ENCODE peak calls at places on chromosome 9, in ten cellular contexts. F is stimulated activated naive CD4-positive, alpha-beta T cell; H is left ventricle myocardium inferior; W is GDM1; A is activated CD4-positive, alpha-beta T cell treated with anti-CD3 and anti-CD28 coated beads, Interleukin-2, amount 50 U/mL, for 48 hours; C is AG20443; T is foreskin fibroblast; G is AML-193; B is endothelial cell; K is RKO. R is an unnamed sample.

GRCh38 chr9:69502671-69503301 is 169.4 kb downstream of the APBA1 start:
- DNase-seq in F (no peak), H (no peak), W (no peak), A (no peak), C (peak), T (peak), G (no peak), B (no peak), K (no peak), R (no peak)

GRCh38 chr9:98880311-98881015 is 63.2 kb upstream of the COL15A1 start:
- DNase-seq in F (no peak), H (no peak), W (no peak), A (no peak), C (no peak), T (no peak), G (no peak), B (no peak), K (no peak), R (no peak)

GRCh38 chr9:68507098-68507795 is 33.4 kb downstream of the TMEM252 start:
- DNase-seq in F (no peak), H (no peak), W (no peak), A (no peak), C (peak), T (no peak), G (peak), B (no peak), K (peak), R (peak)

GRCh38 chr9:109931623-109932022 is 151.6 kb downstream of the PALM2AKAP2 start:
- DNase-seq in F (no peak), H (no peak), W (no peak), A (no peak), C (no peak), T (no peak), G (no peak), B (no peak), K (no peak), R (no peak)

GRCh38 chr9:125663127-125663526 is 43.9 kb downstream of the MAPKAP1 start:
- DNase-seq in F (no peak), H (no peak), W (peak), A (no peak), C (peak), T (peak), G (peak), B (no peak), K (peak), R (no peak)

GRCh38 chr9:133405508-133406009 is 12.3 kb downstream of the REXO4 start:
- DNase-seq in F (no peak), H (no peak), W (no peak), A (no peak), C (peak), T (no peak), G (no peak), B (no peak), K (peak), R (no peak)

GRCh38 chr9:35748239-35748857 is 680 bp downstream of the GBA2 start:
- DNase-seq in F (peak), H (no peak), W (no peak), A (no peak), C (no peak), T (no peak), G (no peak), B (no peak), K (peak), R (no peak)

GRCh38 chr9:16158063-16158462 is 605.2 kb downstream of the CCDC171 start:
- DNase-seq in F (no peak), H (no peak), W (no peak), A (no peak), C (no peak), T (no peak), G (no peak), B (no peak), K (no peak), R (no peak)

GRCh38 chr9:75063556-75064305 is 24.2 kb downstream of the NMRK1 start:
- DNase-seq in F (no peak), H (no peak), W (no peak), A (no peak), C (no peak), T (peak), G (no peak), B (no peak), K (peak), R (no peak)

GRCh38 chr9:114757984-114758383 is 47.9 kb downstream of the TNFSF15 start:
- DNase-seq in F (no peak), H (no peak), W (no peak), A (no peak), C (no peak), T (no peak), G (no peak), B (no peak), K (no peak), R (no peak)

GRCh38 chr9:25677301-25678146 is 720 bp downstream of the TUSC1 start:
- DNase-seq in F (no peak), H (peak), W (no peak), A (peak), C (peak), T (peak), G (no peak), B (peak), K (peak), R (peak)

GRCh38 chr9:83981126-83981871 is 694 bp downstream of the RMI1 start:
- DNase-seq in F (no peak), H (no peak), W (no peak), A (peak), C (peak), T (no peak), G (peak), B (no peak), K (peak), R (peak)

GRCh38 chr9:81535542-81536241 is 153.7 kb downstream of the TLE1 start:
- DNase-seq in F (no peak), H (no peak), W (no peak), A (no peak), C (no peak), T (no peak), G (no peak), B (no peak), K (no peak), R (no peak)

GRCh38 chr9:133735415-133735775 is 2.8 kb downstream of the SARDH start:
- DNase-seq in F (no peak), H (no peak), W (no peak), A (no peak), C (no peak), T (no peak), G (no peak), B (no peak), K (no peak), R (no peak)

GRCh38 chr9:27337833-27338526 is 41.0 kb upstream of the EQTN start:
- DNase-seq in F (no peak), H (no peak), W (no peak), A (no peak), C (no peak), T (no peak), G (no peak), B (no peak), K (no peak), R (no peak)

GRCh38 chr9:83972286-83972685 is 7.7 kb downstream of the HNRNPK start:
- DNase-seq in F (no peak), H (no peak), W (no peak), A (no peak), C (no peak), T (no peak), G (peak), B (no peak), K (no peak), R (no peak)

GRCh38 chr9:2180704-2181103 is 165.6 kb downstream of the SMARCA2 start:
- DNase-seq in F (no peak), H (no peak), W (no peak), A (no peak), C (no peak), T (no peak), G (no peak), B (no peak), K (no peak), R (no peak)

GRCh38 chr9:131817627-131818026 is 77.8 kb upstream of the RAPGEF1 start:
- DNase-seq in F (no peak), H (no peak), W (no peak), A (no peak), C (no peak), T (no peak), G (no peak), B (no peak), K (no peak), R (no peak)

GRCh38 chr9:116589392-116590354 is 97.4 kb upstream of the TRIM32 start:
- DNase-seq in F (no peak), H (no peak), W (no peak), A (peak), C (peak), T (peak), G (peak), B (peak), K (peak), R (peak)

GRCh38 chr9:72292874-72293607 is 72.0 kb downstream of the ZFAND5 start:
- DNase-seq in F (no peak), H (no peak), W (no peak), A (no peak), C (no peak), T (peak), G (peak), B (no peak), K (no peak), R (no peak)

GRCh38 chr9:75956161-75956560 is 65.7 kb downstream of the PCSK5 start:
- DNase-seq in F (no peak), H (no peak), W (no peak), A (no peak), C (no peak), T (no peak), G (no peak), B (no peak), K (no peak), R (no peak)

GRCh38 chr9:93207326-93207814 is 23.4 kb downstream of the WNK2 start:
- DNase-seq in F (no peak), H (peak), W (no peak), A (no peak), C (peak), T (peak), G (no peak), B (no peak), K (no peak), R (no peak)

GRCh38 chr9:132069046-132069898 is 10.4 kb downstream of the MED27 start:
- DNase-seq in F (no peak), H (no peak), W (no peak), A (no peak), C (peak), T (peak), G (no peak), B (no peak), K (no peak), R (no peak)

GRCh38 chr9:96232539-96233241 is 69.3 kb downstream of the HSD17B3 start:
- DNase-seq in F (peak), H (peak), W (no peak), A (peak), C (peak), T (peak), G (peak), B (peak), K (peak), R (peak)

GRCh38 chr9:5688109-5688508 is 59.2 kb downstream of the RIC1 start:
- DNase-seq in F (no peak), H (no peak), W (no peak), A (no peak), C (no peak), T (no peak), G (no peak), B (no peak), K (peak), R (no peak)

GRCh38 chr9:126400571-126400970 is 73.9 kb downstream of the MVB12B start:
- DNase-seq in F (no peak), H (no peak), W (no peak), A (no peak), C (no peak), T (no peak), G (no peak), B (no peak), K (no peak), R (no peak)

GRCh38 chr9:17402309-17402708 is 176.6 kb upstream of the SH3GL2 start:
- DNase-seq in F (no peak), H (no peak), W (peak), A (no peak), C (no peak), T (no peak), G (peak), B (peak), K (no peak), R (no peak)

GRCh38 chr9:107492381-107492780 is 2.8 kb upstream of the KLF4 start:
- DNase-seq in F (no peak), H (no peak), W (no peak), A (no peak), C (no peak), T (peak), G (no peak), B (no peak), K (no peak), R (no peak)

GRCh38 chr9:115694014-115694413 is 459.6 kb upstream of the PAPPA start:
- DNase-seq in F (no peak), H (no peak), W (no peak), A (no peak), C (peak), T (peak), G (no peak), B (peak), K (no peak), R (peak)

GRCh38 chr9:136614372-136614922 is 48.3 kb upstream of the EGFL7 start:
- DNase-seq in F (no peak), H (peak), W (no peak), A (no peak), C (peak), T (peak), G (no peak), B (no peak), K (no peak), R (no peak)

GRCh38 chr9:73183917-73184861 is 32.5 kb downstream of the ANXA1 start:
- DNase-seq in F (peak), H (no peak), W (no peak), A (no peak), C (peak), T (no peak), G (peak), B (no peak), K (peak), R (no peak)

GRCh38 chr9:111483419-111483861 is 743 bp downstream of the ECPAS start:
- DNase-seq in F (no peak), H (no peak), W (peak), A (no peak), C (peak), T (no peak), G (no peak), B (no peak), K (peak), R (peak)

GRCh38 chr9:89153618-89154017 is 25.0 kb downstream of the SHC3 start:
- DNase-seq in F (no peak), H (no peak), W (no peak), A (peak), C (peak), T (peak), G (no peak), B (no peak), K (peak), R (no peak)

GRCh38 chr9:135188681-135189151 is 101.2 kb downstream of the OLFM1 start:
- DNase-seq in F (no peak), H (no peak), W (no peak), A (no peak), C (no peak), T (no peak), G (no peak), B (no peak), K (no peak), R (no peak)

GRCh38 chr9:133701321-133701980 is 36.7 kb downstream of the SARDH start:
- DNase-seq in F (peak), H (no peak), W (no peak), A (peak), C (no peak), T (no peak), G (no peak), B (no peak), K (no peak), R (no peak)

R was measured in H7.